ENCODE peak calls at places on chromosomes 4 and X, in four cellular contexts. J is astrocyte of the spinal cord, S is foreskin fibroblast, I is neural progenitor cell. Y is an unnamed sample.

GRCh38 chrX:149630681-149631292 is 805 bp downstream of the TMEM185A start:
- DNase-seq in J (peak), I (no peak), S (peak), Y (no peak)

GRCh38 chrX:68711845-68712244 is 64.4 kb downstream of the STARD8 start:
- DNase-seq in S (no peak), I (no peak), J (no peak), Y (no peak)

GRCh38 chr4:182678590-182678989 is 238.6 kb downstream of the DCTD start:
- DNase-seq in I (no peak), J (no peak), S (no peak), Y (no peak)

GRCh38 chrX:136850441-136851175 is 29.9 kb downstream of the RBMX start:
- DNase-seq in I (no peak), J (no peak), S (no peak), Y (no peak)

GRCh38 chr4:98232202-98232601 is 29.0 kb upstream of the RAP1GDS1 start:
- DNase-seq in I (no peak), S (peak), J (no peak), Y (no peak)

GRCh38 chr4:47120783-47121182 is 89.4 kb downstream of the GABRB1 start:
- DNase-seq in I (no peak), S (no peak), J (no peak), Y (no peak)

GRCh38 chrX:50168305-50168704 is 32.5 kb downstream of the AKAP4 start:
- DNase-seq in I (no peak), S (no peak), J (no peak), Y (no peak)

GRCh38 chr4:10554694-10555093 is 97.5 kb upstream of the ZNF518B start:
- DNase-seq in J (peak), I (peak), S (peak), Y (peak)

GRCh38 chr4:19645589-19645988 is 606.1 kb upstream of the SLIT2 start:
- DNase-seq in I (no peak), J (no peak), S (no peak), Y (no peak)

GRCh38 chr4:150004481-150004880 is 73.8 kb upstream of the DCLK2 start:
- DNase-seq in J (peak), I (no peak), S (peak), Y (no peak)

GRCh38 chr4:10898072-10898471 is 213.5 kb upstream of the CLNK start:
- DNase-seq in I (no peak), S (no peak), J (no peak), Y (no peak)

GRCh38 chrX:136250191-136251041 is 784 bp downstream of the MAP7D3 start:
- DNase-seq in J (no peak), S (peak), I (peak), Y (no peak)

GRCh38 chrX:40107291-40108083 is 9.7 kb upstream of the BCOR start:
- DNase-seq in S (peak), J (no peak), I (peak), Y (no peak)

GRCh38 chr4:94724016-94724415 is 33.7 kb upstream of the BMPR1B start:
- DNase-seq in J (no peak), I (no peak), S (no peak), Y (no peak)

GRCh38 chr4:134465417-134465816 is 263.8 kb upstream of the PABPC4L start:
- DNase-seq in J (no peak), I (peak), S (no peak), Y (no peak)

GRCh38 chr4:55181606-55182005 is 56.2 kb upstream of the KDR start:
- DNase-seq in S (peak), J (peak), I (no peak), Y (no peak)

GRCh38 chr4:143360838-143361237 is 24.2 kb downstream of the GAB1 start:
- DNase-seq in J (no peak), I (no peak), S (peak), Y (no peak)

GRCh38 chr4:16626945-16627344 is 271.5 kb downstream of the LDB2 start:
- DNase-seq in I (no peak), S (peak), J (peak), Y (peak)

GRCh38 chr4:16674133-16674532 is 224.3 kb downstream of the LDB2 start:
- DNase-seq in S (no peak), I (no peak), J (no peak), Y (no peak)

GRCh38 chr4:75723117-75723801 is 1.1 kb upstream of the USO1 start:
- DNase-seq in J (peak), I (no peak), S (peak), Y (peak)

GRCh38 chr4:34112573-34112972 is 2131.7 kb downstream of the ARAP2 start:
- DNase-seq in S (no peak), I (no peak), J (no peak), Y (no peak)

GRCh38 chrX:84248226-84248625 is 60.2 kb upstream of the RPS6KA6 start:
- DNase-seq in S (peak), J (peak), I (no peak), Y (peak)